ENCODE peak calls at places on chromosomes 3 and 15, in nine cellular contexts. N is kidney, S is HCT116, B is AG09309, I is adrenal gland, C is hepatocyte, P is GM20000, A is foreskin fibroblast, M is GM12865. H is an unnamed sample.

GRCh38 chr3:165476399-165477060 is 280.3 kb upstream of the SLITRK3 start:
- DNase-seq in M (no peak), P (no peak), S (no peak), I (no peak), C (no peak), N (no peak), A (no peak), B (no peak), H (no peak)

GRCh38 chr3:94532951-94533350 is 470.1 kb downstream of the NSUN3 start:
- DNase-seq in S (no peak), N (no peak), B (no peak), A (no peak), C (no peak), P (no peak), M (no peak), I (no peak), H (no peak)

GRCh38 chr3:48897401-48898376 is 993 bp downstream of the SLC25A20 start:
- DNase-seq in N (no peak), C (peak; percentile 36), A (peak; percentile 30), B (no peak), P (peak; percentile 7), S (no peak), M (peak; percentile 14), I (no peak), H (peak; percentile 13)

GRCh38 chr3:146454796-146455195 is 14.6 kb downstream of the PLSCR2 start:
- DNase-seq in P (no peak), I (no peak), S (no peak), A (peak; percentile 78), B (no peak), N (no peak), M (no peak), C (no peak), H (no peak)

GRCh38 chr3:101809178-101810022 is 30.4 kb downstream of the NXPE3 start:
- DNase-seq in P (no peak), S (peak; percentile 28), M (peak; percentile 65), C (peak; percentile 67), N (no peak), I (peak; percentile 39), B (no peak), A (peak; percentile 65), H (peak; percentile 34)

GRCh38 chr3:149958171-149958796 is 12.4 kb downstream of the PFN2 start:
- DNase-seq in I (no peak), C (no peak), A (no peak), N (no peak), P (no peak), S (no peak), B (no peak), M (peak; percentile 9), H (no peak)

GRCh38 chr3:185549111-185549510 is 3.3 kb downstream of the LIPH start:
- DNase-seq in M (peak; percentile 35), B (peak; percentile 97), P (no peak), I (peak; percentile 92), S (peak; percentile 84), N (no peak), A (peak; percentile 96), C (peak; percentile 56), H (peak; percentile 87)

GRCh38 chr3:49724586-49724985 is 835 bp upstream of the GMPPB start:
- DNase-seq in C (no peak), A (peak; percentile 35), B (no peak), P (peak; percentile 58), I (peak; percentile 57), M (peak; percentile 59), S (no peak), N (peak; percentile 79), H (no peak)

GRCh38 chr3:32420138-32420981 is 28.7 kb downstream of the CMTM7 start:
- DNase-seq in I (no peak), M (peak; percentile 79), C (peak; percentile 55), B (no peak), N (peak; percentile 89), P (peak; percentile 61), S (peak; percentile 97), A (peak; percentile 63), H (peak; percentile 93)

DNA sequence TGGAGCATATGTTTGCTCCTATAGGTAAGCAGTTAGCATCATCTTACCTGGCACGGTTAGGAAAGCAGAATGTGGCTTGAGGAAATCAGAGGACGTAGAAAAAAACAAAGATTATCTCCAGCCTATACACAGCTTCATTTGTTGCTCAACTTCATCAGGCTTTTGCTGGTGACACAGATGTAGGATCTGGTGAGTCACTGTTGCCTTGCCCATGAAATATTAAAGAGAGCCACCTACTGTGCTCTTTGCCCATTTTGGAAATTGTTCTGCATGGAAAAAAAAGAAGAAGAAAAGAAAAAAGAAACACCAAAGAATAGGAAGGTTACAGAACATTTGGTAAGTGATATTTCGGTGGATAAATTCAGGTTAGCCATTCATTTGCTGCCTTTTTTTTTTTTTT is 3.8 kb downstream of the IL1RAP start:
- DNase-seq in C (peak; percentile 25), I (peak; percentile 37), N (no peak), B (no peak), A (peak; percentile 82), S (no peak), P (no peak), M (no peak), H (peak; percentile 37)
- TF ChIP-seq CTCF in C (no peak), I (no peak), N (no peak), B (no peak), A (no peak), S (no peak), P (no peak), M (no peak), H (no peak)

GRCh38 chr15:76296849-76297248 is 14.4 kb downstream of the ETFA start:
- DNase-seq in N (no peak), I (no peak), P (no peak), M (no peak), C (no peak), A (no peak), B (no peak), S (no peak), H (no peak)
- TF ChIP-seq CTCF in N (no peak), I (no peak), P (no peak), M (no peak), C (no peak), A (no peak), B (no peak), S (no peak), H (no peak)

DNA sequence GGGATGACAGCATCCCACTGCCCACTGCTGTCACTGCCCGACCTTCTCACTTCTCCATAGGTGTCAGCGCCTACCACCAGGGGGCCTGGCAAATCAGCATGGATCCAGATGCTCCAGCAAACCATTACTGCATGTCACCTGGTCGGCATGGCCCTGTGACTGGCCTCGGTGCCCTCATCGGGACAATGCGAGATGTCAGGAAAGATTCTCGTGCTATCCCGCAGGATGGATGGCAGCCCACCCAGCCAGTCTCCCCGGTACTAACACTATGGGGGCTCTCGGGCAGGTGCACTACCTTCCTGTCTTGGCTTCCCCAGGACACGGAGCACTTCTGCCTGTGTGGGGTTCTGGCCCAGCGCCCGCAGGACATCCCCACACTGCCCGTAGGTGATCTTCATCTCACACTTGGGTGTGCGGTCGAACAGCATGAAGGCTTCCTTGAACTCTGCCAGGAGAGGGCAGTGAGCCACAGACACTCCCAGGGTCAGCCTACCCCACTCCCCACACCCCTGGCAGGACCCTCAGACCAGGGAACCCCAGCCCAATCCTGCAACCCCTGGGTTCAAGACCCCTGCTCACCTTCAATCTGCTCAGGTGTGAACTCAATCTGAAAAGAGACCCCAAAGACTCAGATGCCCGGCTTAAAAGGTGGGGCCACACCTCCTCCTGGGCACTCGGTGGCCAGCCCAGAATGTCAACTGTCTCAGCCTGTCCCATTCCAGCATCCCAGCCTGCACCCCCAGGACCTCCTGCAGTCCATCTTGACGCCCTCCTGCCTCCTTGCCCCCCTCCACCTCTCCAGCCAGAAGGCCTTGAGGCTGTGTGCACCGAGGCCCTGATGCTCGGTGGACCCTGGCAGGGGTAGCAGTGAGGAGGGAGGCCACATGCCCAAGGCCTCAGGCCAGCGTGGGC is 2.6 kb downstream of the MYL3 start:
- DNase-seq in N (peak; percentile 70), I (no peak), C (peak; percentile 48), S (no peak), M (peak; percentile 26), A (no peak), B (no peak), P (no peak), H (peak; percentile 68)
- TF ChIP-seq CTCF in N (no peak), I (peak; percentile 20), C (peak; percentile 37), S (peak; percentile 24), M (peak; percentile 47), A (peak; percentile 53), B (peak; percentile 52), P (peak; percentile 25), H (peak; percentile 54)

DNA sequence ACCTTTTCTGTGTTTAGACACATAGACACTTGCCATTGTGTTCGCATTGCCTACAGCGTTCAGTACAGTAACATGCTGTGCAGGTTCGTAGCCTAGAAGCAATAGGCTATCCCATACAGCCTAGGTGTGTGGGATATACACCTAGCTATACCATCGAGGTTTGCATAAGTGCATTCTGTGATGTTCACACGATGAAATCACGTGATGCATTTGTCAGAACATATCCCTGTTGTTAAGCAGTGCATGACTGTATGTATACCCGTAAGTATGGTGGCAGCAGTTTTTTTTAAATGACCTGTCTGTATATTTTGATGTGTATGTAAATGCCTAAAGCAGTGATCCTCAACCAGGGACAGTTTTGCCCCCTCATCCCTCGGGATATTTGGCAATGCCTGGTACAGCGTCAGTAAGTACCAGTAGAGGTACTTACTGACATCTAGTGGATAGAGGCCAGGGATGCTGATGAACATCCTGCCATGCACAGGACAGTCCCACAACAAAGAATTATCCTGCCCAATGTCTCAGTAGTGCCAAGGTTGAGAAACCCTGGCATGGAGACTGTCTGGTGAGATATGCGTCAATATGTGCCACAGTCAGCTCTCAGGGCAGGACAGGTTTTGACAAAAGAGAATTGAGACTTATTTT is 129.1 kb downstream of the HCN4 start:
- DNase-seq in M (no peak), P (no peak), A (peak; percentile 13), S (no peak), I (no peak), C (no peak), B (no peak), N (no peak), H (no peak)
- TF ChIP-seq CTCF in M (no peak), P (no peak), A (peak; percentile 14), S (no peak), I (no peak), C (peak; percentile 24), B (peak; percentile 27), N (no peak), H (no peak)

GRCh38 chr15:51186121-51186795 is 91.6 kb upstream of the TNFAIP8L3 start:
- DNase-seq in B (no peak), M (no peak), C (no peak), I (no peak), A (no peak), N (no peak), P (no peak), S (no peak), H (no peak)

GRCh38 chr15:51185213-51185619 is 90.5 kb upstream of the TNFAIP8L3 start:
- DNase-seq in C (no peak), N (no peak), I (no peak), M (no peak), S (no peak), P (no peak), A (no peak), B (no peak), H (no peak)

GRCh38 chr15:51184637-51185036 is 89.9 kb upstream of the TNFAIP8L3 start:
- DNase-seq in A (no peak), I (no peak), B (no peak), N (no peak), S (no peak), P (no peak), M (no peak), C (no peak), H (no peak)

GRCh38 chr15:51189579-51190397 is 95.1 kb upstream of the TNFAIP8L3 start:
- DNase-seq in C (no peak), N (no peak), I (no peak), P (no peak), B (no peak), M (no peak), S (no peak), A (no peak), H (no peak)

GRCh38 chr15:51186846-51187340 is 92.2 kb upstream of the TNFAIP8L3 start:
- DNase-seq in S (no peak), B (no peak), C (no peak), N (no peak), I (no peak), M (no peak), P (no peak), A (no peak), H (no peak)
- TF ChIP-seq CTCF in S (no peak), B (no peak), C (no peak), N (no peak), I (no peak), M (no peak), P (no peak), A (no peak), H (no peak)